ENCODE peak calls at places on chromosome 3, in four cellular contexts. D, S, W and Y are unnamed samples.

GRCh38 chr3:107675233-107675900 is 152.6 kb downstream of the BBX start:
- ATAC-seq in D (no peak), S (no peak), W (no peak), Y (no peak)

GRCh38 chr3:59678042-59678707 is 628.4 kb upstream of the CFAP20DC start:
- ATAC-seq in D (no peak), S (no peak), W (no peak), Y (no peak)

GRCh38 chr3:45737222-45737621 is 48.0 kb downstream of the SACM1L start:
- ATAC-seq in D (peak; percentile 26), S (no peak), W (no peak), Y (no peak)

GRCh38 chr3:25090869-25091453 is 337.1 kb upstream of the RARB start:
- ATAC-seq in D (no peak), S (no peak), W (no peak), Y (no peak)

GRCh38 chr3:125194849-125195601 is 17.5 kb downstream of the SLC12A8 start:
- ATAC-seq in D (no peak), S (no peak), W (no peak), Y (no peak)

GRCh38 chr3:171654809-171655208 is 155.5 kb downstream of the PLD1 start:
- ATAC-seq in D (peak; percentile 84), S (no peak), W (no peak), Y (peak; percentile 84)

GRCh38 chr3:59084598-59084997 is 34.8 kb upstream of the CFAP20DC start:
- ATAC-seq in D (no peak), S (no peak), W (no peak), Y (no peak)

GRCh38 chr3:62376187-62376720 is 2.9 kb upstream of the FEZF2 start:
- ATAC-seq in D (no peak), S (no peak), W (no peak), Y (no peak)

GRCh38 chr3:150227839-150228238 is 180.3 kb upstream of the TSC22D2 start:
- ATAC-seq in D (peak; percentile 29), S (peak; percentile 87), W (peak; percentile 84), Y (no peak)

GRCh38 chr3:46314517-46314916 is 39.4 kb upstream of the CCR2 start:
- ATAC-seq in D (no peak), S (no peak), W (no peak), Y (no peak)

GRCh38 chr3:78736863-78737262 is 1030.9 kb downstream of the ROBO1 start:
- ATAC-seq in D (no peak), S (no peak), W (no peak), Y (no peak)

GRCh38 chr3:15256861-15257341 is 50.9 kb downstream of the CAPN7 start:
- ATAC-seq in D (peak; percentile 74), S (no peak), W (no peak), Y (no peak)

GRCh38 chr3:149247025-149247710 is 25.5 kb upstream of the CP start:
- ATAC-seq in D (no peak), S (peak; percentile 52), W (peak; percentile 36), Y (peak; percentile 45)

GRCh38 chr3:71245052-71245488 is 338.5 kb downstream of the FOXP1 start:
- ATAC-seq in D (no peak), S (peak; percentile 82), W (no peak), Y (peak; percentile 71)

GRCh38 chr3:46280105-46280797 is 38.0 kb downstream of the CCR3 start:
- ATAC-seq in D (no peak), S (peak; percentile 89), W (no peak), Y (no peak)

GRCh38 chr3:51063074-51063473 is 322.0 kb upstream of the MANF start:
- ATAC-seq in D (no peak), S (no peak), W (no peak), Y (no peak)

GRCh38 chr3:67090472-67090871 is 92.4 kb downstream of the KBTBD8 start:
- ATAC-seq in D (no peak), S (no peak), W (no peak), Y (no peak)

GRCh38 chr3:87997298-87997697 is 61.5 kb downstream of the CGGBP1 start:
- ATAC-seq in D (no peak), S (no peak), W (no peak), Y (no peak)

GRCh38 chr3:72891053-72891855 is 3.4 kb downstream of the GXYLT2 start:
- ATAC-seq in D (peak; percentile 50), S (peak; percentile 7), W (no peak), Y (peak; percentile 38)

DNA sequence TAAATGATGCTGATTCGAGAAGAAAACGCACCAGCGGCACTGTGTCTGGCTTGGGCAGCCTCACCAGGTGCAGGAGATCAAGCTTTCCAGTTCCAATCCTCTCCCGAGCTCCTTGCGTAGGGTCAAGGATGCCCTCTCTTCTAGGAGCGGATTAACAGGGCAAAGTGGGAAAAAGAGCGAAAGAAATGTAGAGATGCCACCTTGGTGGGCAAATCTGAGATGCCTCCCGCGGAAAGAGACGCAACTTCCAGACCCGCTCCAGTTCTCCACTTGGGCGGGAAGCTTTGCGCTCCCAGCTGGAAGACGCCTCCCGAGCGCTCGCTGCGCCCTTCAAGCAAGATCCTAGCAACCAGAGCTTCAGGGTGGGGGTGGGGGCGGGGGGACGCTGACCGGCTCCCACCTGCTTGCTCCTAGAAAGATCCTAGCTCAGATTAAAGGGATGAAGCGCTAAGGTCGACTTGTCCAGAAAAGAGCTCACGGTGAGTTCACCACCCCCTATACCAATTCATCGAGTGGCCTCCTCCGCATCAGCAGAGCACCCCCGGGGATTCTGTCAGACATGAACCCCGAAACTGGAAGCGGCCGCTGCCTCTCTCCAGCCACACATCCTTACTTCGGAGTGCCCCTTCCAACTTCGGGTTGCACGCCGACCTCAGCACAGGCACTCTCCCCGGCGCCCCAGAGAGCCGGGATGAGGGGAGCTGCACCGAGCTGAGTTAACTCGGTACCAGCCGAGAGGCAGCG is 769 bp downstream of the TAFA4 start:
- ATAC-seq in D (no peak), S (no peak), W (no peak), Y (no peak)
- H3K4me3 ChIP-seq in D (no peak overlapping the region), S (no peak overlapping the region), W (no peak overlapping the region), Y (peak overlapping the region; percentile 34)

GRCh38 chr3:188670446-188670845 is 501.3 kb upstream of the TPRG1 start:
- ATAC-seq in D (no peak), S (no peak), W (no peak), Y (no peak)

GRCh38 chr3:188671941-188672340 is 499.8 kb upstream of the TPRG1 start:
- ATAC-seq in D (no peak), S (no peak), W (no peak), Y (no peak)

GRCh38 chr3:188673509-188674239 is 498.1 kb upstream of the TPRG1 start:
- ATAC-seq in D (no peak), S (no peak), W (no peak), Y (peak; percentile 87)

GRCh38 chr3:188672840-188673239 is 498.9 kb upstream of the TPRG1 start:
- ATAC-seq in D (no peak), S (no peak), W (no peak), Y (no peak)
- H3K4me3 ChIP-seq in D (no peak overlapping the region), S (no peak overlapping the region), W (no peak overlapping the region), Y (no peak overlapping the region)

GRCh38 chr3:147813256-147813655 is 404.1 kb downstream of the ZIC1 start:
- ATAC-seq in D (no peak), S (no peak), W (no peak), Y (no peak)

GRCh38 chr3:147812186-147812911 is 403.2 kb downstream of the ZIC1 start:
- ATAC-seq in D (no peak), S (no peak), W (no peak), Y (no peak)

GRCh38 chr3:147807773-147808172 is 398.6 kb downstream of the ZIC1 start:
- ATAC-seq in D (no peak), S (no peak), W (no peak), Y (no peak)

GRCh38 chr3:147809206-147809605 is 400.0 kb downstream of the ZIC1 start:
- ATAC-seq in D (no peak), S (no peak), W (no peak), Y (no peak)
- H3K4me3 ChIP-seq in D (no peak overlapping the region), S (no peak overlapping the region), W (no peak overlapping the region), Y (no peak overlapping the region)

GRCh38 chr3:43692971-43693370 is 2.2 kb downstream of the ABHD5 start:
- ATAC-seq in D (no peak), S (no peak), W (no peak), Y (no peak)
- H3K4me3 ChIP-seq in D (no peak overlapping the region), S (peak overlapping the region; percentile 86), W (no peak overlapping the region), Y (no peak overlapping the region)

DNA sequence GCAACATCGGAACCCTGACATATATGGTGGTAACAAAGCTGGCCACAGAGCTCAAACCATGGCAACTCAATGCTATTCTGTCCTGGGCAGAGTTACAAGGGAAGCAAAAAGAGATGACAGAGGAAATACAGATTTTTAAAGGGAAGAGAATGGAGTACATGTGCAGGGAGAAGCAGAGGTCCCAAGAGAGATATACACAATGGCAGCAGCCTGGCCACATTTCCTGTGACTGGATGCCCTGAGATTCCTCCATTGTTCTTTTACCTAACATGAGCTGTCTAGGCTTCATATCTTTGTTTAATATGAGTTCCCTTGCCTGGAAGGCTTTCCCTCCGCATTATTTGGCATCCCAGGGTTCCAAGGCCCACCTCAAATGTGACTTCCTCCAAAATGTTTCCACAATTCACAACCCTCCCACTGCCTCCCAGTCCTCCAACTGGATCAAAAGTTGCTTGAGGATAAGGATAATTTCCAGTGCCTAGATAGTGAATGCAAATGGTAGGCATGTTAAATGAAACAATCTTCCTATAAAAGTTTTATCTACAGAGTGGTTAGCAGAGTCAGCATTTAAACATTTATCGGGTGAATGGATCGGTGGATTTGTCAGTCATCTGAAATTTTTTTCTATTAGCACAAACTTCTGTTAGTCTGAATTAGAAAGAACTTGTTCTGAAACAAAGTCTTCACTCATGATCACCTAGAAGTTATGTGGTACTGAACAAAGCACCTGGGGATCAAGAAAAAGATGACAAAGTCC is 86.2 kb downstream of the DHX30 start:
- ATAC-seq in D (no peak), S (no peak), W (no peak), Y (no peak)
- H3K4me3 ChIP-seq in D (no peak overlapping the region), S (no peak overlapping the region), W (no peak overlapping the region), Y (no peak overlapping the region)

GRCh38 chr3:57557088-57557537 is 1.0 kb downstream of the PDE12 start:
- ATAC-seq in D (peak; percentile 31), S (peak; percentile 39), W (peak; percentile 33), Y (no peak)

GRCh38 chr3:57555316-57555715 is 758 bp upstream of the PDE12 start:
- ATAC-seq in D (no peak), S (no peak), W (no peak), Y (no peak)

GRCh38 chr3:57555738-57556458 is at the start of gene PDE12:
- ATAC-seq in D (peak; percentile 96), S (peak; percentile 76), W (peak; percentile 91), Y (peak; percentile 94)

GRCh38 chr3:57556459-57557087 is 499 bp downstream of the PDE12 start:
- ATAC-seq in D (peak; percentile 70), S (peak; percentile 34), W (peak; percentile 67), Y (peak; percentile 42)

DNA sequence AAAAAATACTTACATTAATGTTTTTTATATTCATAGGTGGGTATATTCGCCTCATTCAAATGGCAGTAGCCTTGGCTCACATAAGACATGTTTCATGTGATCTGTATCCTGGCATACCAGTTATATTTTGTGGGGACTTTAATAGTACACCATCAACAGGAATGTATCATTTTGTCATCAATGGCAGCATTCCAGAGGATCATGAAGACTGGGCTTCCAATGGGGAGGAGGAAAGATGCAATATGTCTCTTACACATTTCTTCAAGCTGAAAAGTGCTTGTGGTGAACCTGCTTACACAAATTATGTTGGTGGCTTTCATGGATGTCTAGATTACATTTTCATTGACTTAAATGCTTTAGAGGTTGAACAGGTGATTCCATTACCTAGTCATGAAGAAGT is 3.5 kb downstream of the PDE12 start:
- ATAC-seq in D (no peak), S (no peak), W (no peak), Y (no peak)
- H3K4me3 ChIP-seq in D (no peak overlapping the region), S (peak overlapping the region; percentile 85), W (peak overlapping the region; percentile 67), Y (no peak overlapping the region)